ENCODE peak calls at places on chromosome 12, in seven cellular contexts. W, T, L, Q, C, Z and G are unnamed samples.

GRCh38 chr12:121799175-121799841 is 4.5 kb upstream of the SETD1B start:
- DNase-seq in L (peak), W (no peak), Q (no peak), Z (peak), T (peak), C (no peak), G (peak)

GRCh38 chr12:51199546-51199945 is 18.3 kb downstream of the POU6F1 start:
- DNase-seq in L (no peak), Z (no peak), Q (no peak), C (no peak), T (no peak), W (no peak), G (no peak)

GRCh38 chr12:92030618-92031017 is 115.0 kb downstream of the BTG1 start:
- DNase-seq in Z (peak), L (peak), W (peak), T (no peak), Q (no peak), C (peak), G (peak)

GRCh38 chr12:108935165-108935564 is 55.3 kb downstream of the DAO start:
- DNase-seq in Z (no peak), W (no peak), Q (no peak), L (no peak), T (no peak), C (no peak), G (no peak)

GRCh38 chr12:55372521-55372920 is 9.7 kb downstream of the OR6C75 start:
- DNase-seq in Q (no peak), L (no peak), T (no peak), Z (no peak), C (no peak), W (no peak), G (no peak)

GRCh38 chr12:132356686-132357622 is 27.6 kb upstream of the GALNT9 start:
- DNase-seq in T (no peak), Q (peak), W (peak), L (no peak), Z (peak), C (no peak), G (no peak)

GRCh38 chr12:49264873-49265792 is at the start of gene TUBA1C:
- DNase-seq in Q (peak), C (peak), L (peak), W (peak), Z (peak), T (peak), G (peak)

GRCh38 chr12:1916396-1917171 is 1.9 kb downstream of the CACNA2D4 start:
- DNase-seq in L (no peak), C (no peak), W (no peak), Z (peak), T (no peak), Q (no peak), G (no peak)

GRCh38 chr12:47793015-47793681 is 20.1 kb downstream of the SLC48A1 start:
- DNase-seq in Q (no peak), L (no peak), Z (no peak), W (no peak), T (no peak), C (no peak), G (no peak)

GRCh38 chr12:124776126-124776513 is 87.5 kb downstream of the SCARB1 start:
- DNase-seq in W (no peak), L (no peak), Z (peak), T (no peak), C (no peak), Q (no peak), G (no peak)

GRCh38 chr12:121116318-121117225 is 16.1 kb upstream of the P2RX7 start:
- DNase-seq in C (no peak), Z (no peak), W (no peak), L (no peak), Q (no peak), T (no peak), G (no peak)

GRCh38 chr12:59182191-59182590 is 261.9 kb upstream of the LRIG3 start:
- DNase-seq in Z (peak), Q (no peak), T (no peak), C (no peak), W (no peak), L (no peak), G (no peak)

GRCh38 chr12:52539024-52539820 is 13.7 kb downstream of the KRT71 start:
- DNase-seq in C (no peak), T (no peak), Z (peak), Q (no peak), L (no peak), W (peak), G (no peak)

GRCh38 chr12:120263725-120264040 is 1.8 kb downstream of the PXN start:
- DNase-seq in C (no peak), T (no peak), Z (no peak), W (no peak), L (no peak), Q (no peak), G (no peak)

GRCh38 chr12:18905134-18905533 is 167.2 kb downstream of the CAPZA3 start:
- DNase-seq in T (no peak), Q (no peak), W (no peak), L (no peak), Z (no peak), C (no peak), G (no peak)

GRCh38 chr12:31118347-31118830 is 44.7 kb downstream of the DDX11 start:
- DNase-seq in C (no peak), W (no peak), Q (no peak), L (peak), T (no peak), Z (no peak), G (no peak)

GRCh38 chr12:46470039-46470627 is 97.6 kb upstream of the SLC38A2 start:
- DNase-seq in C (no peak), L (peak), T (no peak), W (no peak), Q (no peak), Z (peak), G (no peak)

GRCh38 chr12:19916982-19917381 is 451.4 kb upstream of the PDE3A start:
- DNase-seq in L (no peak), C (no peak), Z (no peak), W (no peak), T (no peak), Q (no peak), G (no peak)

GRCh38 chr12:106145539-106146447 is 7.0 kb upstream of the NUAK1 start:
- DNase-seq in W (no peak), Q (no peak), Z (peak), T (peak), L (no peak), C (no peak), G (no peak)

GRCh38 chr12:127649951-127650350 is 617.0 kb upstream of the TMEM132C start:
- DNase-seq in Z (no peak), Q (no peak), T (no peak), L (no peak), W (no peak), C (no peak), G (no peak)

GRCh38 chr12:9361879-9362326 is 153.7 kb upstream of the PZP start:
- DNase-seq in Q (no peak), Z (no peak), C (no peak), L (no peak), T (no peak), W (no peak), G (no peak)

GRCh38 chr12:113700943-113701342 is 229.3 kb upstream of the LHX5 start:
- DNase-seq in C (no peak), W (peak), Z (peak), T (no peak), Q (no peak), L (no peak), G (no peak)

GRCh38 chr12:71392521-71393145 is 47.0 kb upstream of the LGR5 start:
- DNase-seq in L (no peak), Z (peak), C (no peak), W (peak), T (no peak), Q (peak), G (no peak)

GRCh38 chr12:4223273-4223855 is 50.2 kb upstream of the CCND2 start:
- DNase-seq in L (no peak), W (no peak), Z (no peak), Q (no peak), C (no peak), T (no peak), G (no peak)

GRCh38 chr12:31685801-31686200 is 26.3 kb downstream of the ETFBKMT start:
- DNase-seq in Z (no peak), Q (no peak), W (no peak), T (no peak), C (no peak), L (no peak), G (no peak)

GRCh38 chr12:123139926-123140674 is 10.8 kb downstream of the PITPNM2 start:
- DNase-seq in Z (no peak), Q (no peak), C (no peak), L (no peak), W (no peak), T (no peak), G (no peak)

GRCh38 chr12:94172973-94173372 is 24.6 kb downstream of the PLXNC1 start:
- DNase-seq in W (peak), T (no peak), Q (no peak), C (no peak), Z (peak), L (no peak), G (no peak)

GRCh38 chr12:106118-106561 is 39.6 kb downstream of the IQSEC3 start:
- DNase-seq in T (no peak), C (no peak), Z (no peak), W (no peak), L (no peak), Q (no peak), G (no peak)

GRCh38 chr12:47188576-47189441 is 109.0 kb upstream of the AMIGO2 start:
- DNase-seq in C (no peak), W (peak), Q (no peak), L (no peak), Z (peak), T (no peak), G (no peak)

GRCh38 chr12:85519163-85519562 is 239.1 kb downstream of the ALX1 start:
- DNase-seq in Q (no peak), T (no peak), Z (no peak), L (no peak), C (no peak), W (no peak), G (no peak)

GRCh38 chr12:55933158-55933798 is 2.3 kb downstream of the DGKA start:
- DNase-seq in Q (no peak), W (no peak), Z (no peak), L (no peak), C (no peak), T (no peak), G (no peak)

GRCh38 chr12:106135781-106136180 is 3.0 kb downstream of the NUAK1 start:
- DNase-seq in Z (peak), C (no peak), L (no peak), W (no peak), Q (peak), T (no peak), G (no peak)

GRCh38 chr12:64890873-64891468 is 66.5 kb downstream of the TBC1D30 start:
- DNase-seq in T (no peak), W (peak), L (no peak), C (no peak), Z (peak), Q (peak), G (no peak)

GRCh38 chr12:93699271-93700141 is 22.3 kb downstream of the CRADD start:
- DNase-seq in Z (peak), T (no peak), W (no peak), C (no peak), Q (no peak), L (no peak), G (no peak)

GRCh38 chr12:110733857-110734373 is 8.8 kb downstream of the PPP1CC start:
- DNase-seq in C (no peak), W (no peak), L (no peak), T (no peak), Q (no peak), Z (no peak), G (no peak)

GRCh38 chr12:127165567-127166392 is 1101.2 kb upstream of the TMEM132C start:
- DNase-seq in T (peak), Q (no peak), Z (peak), W (peak), C (peak), L (peak), G (peak)

GRCh38 chr12:98402081-98402480 is 113.3 kb upstream of the TMPO start:
- DNase-seq in Z (peak), W (no peak), C (no peak), L (no peak), Q (no peak), T (no peak), G (no peak)

GRCh38 chr12:3218150-3218845 is 141.1 kb downstream of the TSPAN9 start:
- DNase-seq in T (no peak), Z (peak), C (no peak), W (peak), Q (no peak), L (no peak), G (no peak)